ENCODE peak calls at places on chromosomes 3 and 15, in nine cellular contexts. W is coronary artery, J is brain microvascular endothelial cell, T is psoas muscle, G is pancreas, L is body of pancreas, M is heart right ventricle, C is AG04450, S is H9. P is an unnamed sample.

GRCh38 chr15:51629612-51630011 is 7.0 kb upstream of the DMXL2 start:
- DNase-seq in W (no peak), J (no peak), T (no peak), G (no peak), L (no peak), M (no peak), C (no peak), S (no peak), P (no peak)

GRCh38 chr3:23748398-23749110 is 57.2 kb upstream of the UBE2E1 start:
- DNase-seq in W (no peak), J (peak; percentile 43), T (no peak), G (no peak), L (no peak), M (no peak), C (no peak), S (no peak), P (no peak)

GRCh38 chr3:23129817-23130216 is 73.3 kb upstream of the UBE2E2 start:
- DNase-seq in W (no peak), J (no peak), T (no peak), G (no peak), L (no peak), M (no peak), C (no peak), S (no peak), P (no peak)

GRCh38 chr3:126147147-126147931 is 33.0 kb downstream of the ALDH1L1 start:
- DNase-seq in W (no peak), J (no peak), T (peak; percentile 46), G (no peak), L (no peak), M (peak; percentile 3), C (no peak), S (peak; percentile 15), P (no peak)

GRCh38 chr15:36777941-36778340 is 198.5 kb downstream of the CDIN1 start:
- DNase-seq in W (no peak), J (no peak), T (no peak), G (no peak), L (no peak), M (no peak), C (no peak), S (no peak), P (no peak)

GRCh38 chr3:36909181-36909580 is 35.7 kb downstream of the TRANK1 start:
- DNase-seq in W (no peak), J (no peak), T (no peak), G (no peak), L (no peak), M (no peak), C (no peak), S (no peak), P (no peak)

GRCh38 chr3:72973031-72973723 is 23.4 kb upstream of the PPP4R2 start:
- DNase-seq in W (no peak), J (no peak), T (no peak), G (peak; percentile 46), L (peak; percentile 74), M (no peak), C (no peak), S (no peak), P (no peak)

GRCh38 chr3:19190602-19191001 is 42.3 kb downstream of the KCNH8 start:
- DNase-seq in W (no peak), J (no peak), T (no peak), G (no peak), L (no peak), M (no peak), C (no peak), S (no peak), P (no peak)

GRCh38 chr15:99442268-99442897 is 123.4 kb upstream of the MEF2A start:
- DNase-seq in W (peak; percentile 88), J (peak; percentile 71), T (peak; percentile 83), G (no peak), L (no peak), M (peak; percentile 76), C (peak; percentile 67), S (no peak), P (peak; percentile 57)

GRCh38 chr3:17753271-17753992 is 11.0 kb upstream of the TBC1D5 start:
- DNase-seq in W (no peak), J (no peak), T (no peak), G (peak; percentile 26), L (no peak), M (no peak), C (no peak), S (no peak), P (no peak)

GRCh38 chr3:138173769-138174420 is 826 bp downstream of the DBR1 start:
- DNase-seq in W (no peak), J (no peak), T (no peak), G (no peak), L (no peak), M (no peak), C (no peak), S (no peak), P (no peak)

GRCh38 chr3:18429021-18429745 is 4.0 kb upstream of the SATB1 start:
- DNase-seq in W (no peak), J (no peak), T (no peak), G (no peak), L (no peak), M (no peak), C (no peak), S (no peak), P (no peak)

GRCh38 chr3:150135321-150135721 is 164.6 kb upstream of the PFN2 start:
- DNase-seq in W (no peak), J (no peak), T (no peak), G (no peak), L (no peak), M (no peak), C (no peak), S (no peak), P (no peak)

GRCh38 chr3:185561374-185561943 is 9.1 kb upstream of the LIPH start:
- DNase-seq in W (no peak), J (no peak), T (peak; percentile 61), G (no peak), L (peak; percentile 25), M (no peak), C (no peak), S (peak; percentile 44), P (no peak)

GRCh38 chr15:98954411-98954810 is 53.2 kb downstream of the PGPEP1L start:
- DNase-seq in W (peak; percentile 92), J (peak; percentile 57), T (peak; percentile 87), G (no peak), L (peak; percentile 39), M (peak; percentile 69), C (peak; percentile 37), S (no peak), P (peak; percentile 86)

GRCh38 chr15:33278816-33279612 is 31.8 kb upstream of the RYR3 start:
- DNase-seq in W (no peak), J (peak; percentile 96), T (no peak), G (no peak), L (no peak), M (no peak), C (peak; percentile 36), S (peak; percentile 71), P (no peak)
- TF ChIP-seq CTCF in W (no peak), J (peak; percentile 55), T (no peak), G (no peak), L (no peak), M (no peak), C (peak; percentile 29), S (no peak), P (no peak)

DNA sequence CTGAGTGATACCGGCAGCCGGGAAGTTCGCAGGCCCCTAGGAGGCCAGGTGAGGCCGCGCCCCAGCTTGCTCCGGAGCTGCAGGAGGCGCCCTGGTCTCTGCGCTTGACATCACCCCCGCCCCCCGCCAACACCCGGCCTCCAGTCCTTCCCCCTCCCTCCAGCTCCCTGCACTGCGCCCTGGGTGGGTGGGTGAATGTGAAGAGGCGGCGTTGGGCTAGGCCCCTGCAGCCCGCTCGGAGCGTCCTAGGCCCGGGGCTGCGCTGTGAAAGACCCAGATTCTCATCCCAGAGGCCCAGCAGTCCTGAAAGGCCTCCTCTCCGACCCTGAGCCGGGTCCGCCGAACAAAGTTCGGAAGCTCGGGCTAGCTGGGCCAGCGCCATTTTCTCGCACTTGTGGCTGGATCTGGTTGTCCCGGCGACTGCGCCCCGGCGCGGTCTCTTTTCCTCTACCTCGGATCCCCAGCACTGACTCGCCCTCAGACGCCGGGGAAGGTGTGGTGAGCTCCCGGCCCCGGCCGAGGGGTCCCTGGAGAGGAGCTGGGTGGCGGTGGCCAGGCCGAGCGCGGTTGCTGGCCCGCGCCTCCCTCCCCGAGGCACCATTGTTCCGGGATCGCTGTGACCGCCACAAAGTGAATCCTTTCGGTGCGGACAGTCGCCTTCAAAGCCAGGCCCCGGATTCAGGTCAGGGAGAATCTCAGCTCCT is 12.9 kb downstream of the ZIC4 start:
- DNase-seq in W (peak; percentile 64), J (no peak), T (peak; percentile 76), G (no peak), L (no peak), M (no peak), C (no peak), S (peak; percentile 91), P (no peak)
- H3K27ac ChIP-seq in W (no peak overlapping the region), J (peak overlapping the region; percentile 94), T (peak overlapping the region; percentile 72), G (no peak overlapping the region), L (no peak overlapping the region), M (no peak overlapping the region), C (no peak overlapping the region), S (no peak overlapping the region), P (no peak overlapping the region)

GRCh38 chr15:73841756-73842590 is 31.4 kb upstream of the TBC1D21 start:
- DNase-seq in W (no peak), J (no peak), T (no peak), G (no peak), L (no peak), M (no peak), C (no peak), S (no peak), P (no peak)

GRCh38 chr15:73843787-73844186 is 29.6 kb upstream of the TBC1D21 start:
- DNase-seq in W (no peak), J (no peak), T (no peak), G (no peak), L (no peak), M (no peak), C (no peak), S (no peak), P (no peak)

GRCh38 chr15:73840771-73841170 is 32.6 kb upstream of the TBC1D21 start:
- DNase-seq in W (no peak), J (no peak), T (no peak), G (no peak), L (no peak), M (no peak), C (no peak), S (no peak), P (no peak)

GRCh38 chr15:73838795-73839565 is 34.4 kb upstream of the TBC1D21 start:
- DNase-seq in W (no peak), J (no peak), T (peak; percentile 89), G (peak; percentile 75), L (peak; percentile 79), M (peak; percentile 82), C (no peak), S (no peak), P (peak; percentile 22)

GRCh38 chr15:73839699-73840098 is 33.7 kb upstream of the TBC1D21 start:
- DNase-seq in W (no peak), J (no peak), T (no peak), G (no peak), L (no peak), M (no peak), C (no peak), S (no peak), P (no peak)
- TF ChIP-seq CTCF in W (no peak), J (no peak), T (no peak), G (no peak), L (no peak), M (no peak), C (no peak), S (no peak), P (no peak)

DNA sequence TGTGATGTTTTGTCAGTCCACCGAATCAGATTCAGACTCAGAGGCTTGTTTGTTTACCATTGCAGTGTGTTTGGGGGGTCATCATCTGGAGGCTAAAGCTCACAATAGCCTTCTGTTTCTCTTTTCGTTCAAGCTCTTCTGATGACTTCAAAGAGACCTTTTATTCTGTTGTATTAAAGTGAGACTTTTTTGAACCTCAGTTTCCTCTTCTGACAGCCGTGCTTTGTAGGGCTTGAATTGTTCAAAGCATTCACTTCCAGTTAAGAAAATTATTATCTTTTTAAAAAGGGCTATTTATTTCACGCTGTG is 1.3 kb downstream of the PXK start:
- DNase-seq in W (no peak), J (no peak), T (no peak), G (no peak), L (no peak), M (no peak), C (no peak), S (no peak), P (no peak)
- H3K27ac ChIP-seq in W (peak overlapping the region; percentile 58), J (no peak overlapping the region), T (peak overlapping the region; percentile 43), G (no peak overlapping the region), L (no peak overlapping the region), M (peak overlapping the region; percentile 89), C (no peak overlapping the region), S (no peak overlapping the region), P (peak overlapping the region; percentile 85)

P was measured in uterus.